ENCODE peak calls at places on chromosomes 11 and 22, in ten cellular contexts. One of them, this sample, is unnamed.

GRCh38 chr22:37897805-37898204 is 8.3 kb upstream of the MICALL1 start:
- DNase-seq in fibroblast of lung: no peak
- DNase-seq in fibroblast of mammary gland: no peak
- DNase-seq in astrocyte of the spinal cord: no peak
- DNase-seq in AG09309: no peak
- DNase-seq in spleen: no peak
- DNase-seq in thyroid gland: no peak
- DNase-seq in AG04449: no peak
- DNase-seq in esophagus muscularis mucosa: no peak
- DNase-seq in upper lobe of right lung: no peak
- DNase-seq in this sample: no peak

GRCh38 chr11:93895106-93895862 is 44.9 kb upstream of the VSTM5 start:
- DNase-seq in fibroblast of lung: peak; percentile 88
- DNase-seq in fibroblast of mammary gland: peak; percentile 76
- DNase-seq in astrocyte of the spinal cord: peak; percentile 87
- DNase-seq in AG09309: peak; percentile 85
- DNase-seq in spleen: no peak
- DNase-seq in thyroid gland: peak; percentile 33
- DNase-seq in AG04449: peak; percentile 79
- DNase-seq in esophagus muscularis mucosa: no peak
- DNase-seq in upper lobe of right lung: no peak
- DNase-seq in this sample: no peak

GRCh38 chr11:86066606-86067229 is 2.2 kb downstream of the PICALM start:
- DNase-seq in fibroblast of lung: no peak
- DNase-seq in fibroblast of mammary gland: no peak
- DNase-seq in astrocyte of the spinal cord: no peak
- DNase-seq in AG09309: no peak
- DNase-seq in spleen: no peak
- DNase-seq in thyroid gland: no peak
- DNase-seq in AG04449: no peak
- DNase-seq in esophagus muscularis mucosa: no peak
- DNase-seq in upper lobe of right lung: no peak
- DNase-seq in this sample: no peak

GRCh38 chr11:100719809-100720221 is 32.7 kb downstream of the ARHGAP42 start:
- DNase-seq in fibroblast of lung: peak; percentile 91
- DNase-seq in fibroblast of mammary gland: peak; percentile 90
- DNase-seq in astrocyte of the spinal cord: peak; percentile 95
- DNase-seq in AG09309: peak; percentile 69
- DNase-seq in spleen: no peak
- DNase-seq in thyroid gland: peak; percentile 84
- DNase-seq in AG04449: peak; percentile 44
- DNase-seq in esophagus muscularis mucosa: no peak
- DNase-seq in upper lobe of right lung: no peak
- DNase-seq in this sample: peak; percentile 82

GRCh38 chr22:39315389-39315788 is 4.0 kb downstream of the RPL3 start:
- DNase-seq in fibroblast of lung: no peak
- DNase-seq in fibroblast of mammary gland: no peak
- DNase-seq in astrocyte of the spinal cord: no peak
- DNase-seq in AG09309: no peak
- DNase-seq in spleen: no peak
- DNase-seq in thyroid gland: no peak
- DNase-seq in AG04449: no peak
- DNase-seq in esophagus muscularis mucosa: no peak
- DNase-seq in upper lobe of right lung: no peak
- DNase-seq in this sample: no peak

GRCh38 chr11:99901175-99901574 is 785.9 kb upstream of the ARHGAP42 start:
- DNase-seq in fibroblast of lung: no peak
- DNase-seq in fibroblast of mammary gland: no peak
- DNase-seq in astrocyte of the spinal cord: no peak
- DNase-seq in AG09309: no peak
- DNase-seq in spleen: no peak
- DNase-seq in thyroid gland: no peak
- DNase-seq in AG04449: no peak
- DNase-seq in esophagus muscularis mucosa: no peak
- DNase-seq in upper lobe of right lung: no peak
- DNase-seq in this sample: no peak

GRCh38 chr11:33635161-33635560 is 65.5 kb downstream of the C11orf91 start:
- DNase-seq in fibroblast of lung: peak; percentile 64
- DNase-seq in fibroblast of mammary gland: peak; percentile 83
- DNase-seq in astrocyte of the spinal cord: no peak
- DNase-seq in AG09309: peak; percentile 43
- DNase-seq in spleen: no peak
- DNase-seq in thyroid gland: peak; percentile 53
- DNase-seq in AG04449: no peak
- DNase-seq in esophagus muscularis mucosa: no peak
- DNase-seq in upper lobe of right lung: no peak
- DNase-seq in this sample: no peak

GRCh38 chr11:33455827-33456226 is 198.6 kb downstream of the HIPK3 start:
- DNase-seq in fibroblast of lung: no peak
- DNase-seq in fibroblast of mammary gland: no peak
- DNase-seq in astrocyte of the spinal cord: no peak
- DNase-seq in AG09309: no peak
- DNase-seq in spleen: no peak
- DNase-seq in thyroid gland: no peak
- DNase-seq in AG04449: no peak
- DNase-seq in esophagus muscularis mucosa: no peak
- DNase-seq in upper lobe of right lung: no peak
- DNase-seq in this sample: no peak

GRCh38 chr11:10982695-10983492 is 125.0 kb upstream of the ZBED5 start:
- DNase-seq in fibroblast of lung: no peak
- DNase-seq in fibroblast of mammary gland: peak; percentile 5
- DNase-seq in astrocyte of the spinal cord: no peak
- DNase-seq in AG09309: no peak
- DNase-seq in spleen: no peak
- DNase-seq in thyroid gland: peak; percentile 3
- DNase-seq in AG04449: no peak
- DNase-seq in esophagus muscularis mucosa: no peak
- DNase-seq in upper lobe of right lung: no peak
- DNase-seq in this sample: no peak

GRCh38 chr11:112718483-112718882 is 242.7 kb upstream of the NCAM1 start:
- DNase-seq in fibroblast of lung: no peak
- DNase-seq in fibroblast of mammary gland: no peak
- DNase-seq in astrocyte of the spinal cord: no peak
- DNase-seq in AG09309: no peak
- DNase-seq in spleen: no peak
- DNase-seq in thyroid gland: no peak
- DNase-seq in AG04449: no peak
- DNase-seq in esophagus muscularis mucosa: peak; percentile 72
- DNase-seq in upper lobe of right lung: no peak
- DNase-seq in this sample: no peak

GRCh38 chr22:49703990-49704344 is 123.7 kb downstream of the BRD1 start:
- DNase-seq in fibroblast of lung: no peak
- DNase-seq in fibroblast of mammary gland: no peak
- DNase-seq in astrocyte of the spinal cord: no peak
- DNase-seq in AG09309: no peak
- DNase-seq in spleen: no peak
- DNase-seq in thyroid gland: no peak
- DNase-seq in AG04449: no peak
- DNase-seq in esophagus muscularis mucosa: no peak
- DNase-seq in upper lobe of right lung: no peak
- DNase-seq in this sample: no peak

GRCh38 chr11:66015094-66015881 is 3.5 kb downstream of the CST6 start:
- DNase-seq in fibroblast of lung: peak; percentile 48
- DNase-seq in fibroblast of mammary gland: no peak
- DNase-seq in astrocyte of the spinal cord: peak; percentile 20
- DNase-seq in AG09309: no peak
- DNase-seq in spleen: no peak
- DNase-seq in thyroid gland: no peak
- DNase-seq in AG04449: peak; percentile 5
- DNase-seq in esophagus muscularis mucosa: no peak
- DNase-seq in upper lobe of right lung: no peak
- DNase-seq in this sample: no peak

DNA sequence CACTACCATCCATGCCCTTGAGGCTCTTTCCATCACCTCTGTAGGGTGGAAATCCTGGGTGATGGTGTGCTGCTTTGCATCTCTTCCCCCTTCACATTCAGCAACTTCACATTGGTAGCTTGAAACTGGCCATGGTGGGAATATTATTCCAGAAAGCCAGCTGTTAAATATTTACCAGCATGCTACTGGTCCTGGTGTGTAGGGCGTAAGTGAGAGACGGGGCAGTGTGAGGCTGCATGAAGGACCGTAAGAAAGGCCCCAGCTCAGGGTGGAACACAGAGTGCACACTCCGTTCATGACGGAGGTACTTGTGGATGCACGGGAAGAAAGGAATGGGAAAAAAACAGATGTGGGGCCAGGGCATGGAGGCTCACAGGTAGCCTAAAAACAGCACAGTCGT is 121.3 kb downstream of the PKNOX2 start:
- DNase-seq in fibroblast of lung: no peak
- DNase-seq in fibroblast of mammary gland: no peak
- DNase-seq in astrocyte of the spinal cord: no peak
- DNase-seq in AG09309: no peak
- DNase-seq in spleen: no peak
- DNase-seq in thyroid gland: no peak
- DNase-seq in AG04449: no peak
- DNase-seq in esophagus muscularis mucosa: no peak
- DNase-seq in upper lobe of right lung: no peak
- DNase-seq in this sample: no peak
- TF ChIP-seq CTCF in fibroblast of lung: no peak
- TF ChIP-seq CTCF in fibroblast of mammary gland: no peak
- TF ChIP-seq CTCF in astrocyte of the spinal cord: no peak
- TF ChIP-seq CTCF in AG09309: no peak
- TF ChIP-seq CTCF in spleen: no peak
- TF ChIP-seq CTCF in thyroid gland: no peak
- TF ChIP-seq CTCF in AG04449: no peak
- TF ChIP-seq CTCF in esophagus muscularis mucosa: no peak
- TF ChIP-seq CTCF in upper lobe of right lung: no peak
- TF ChIP-seq CTCF in this sample: no peak

GRCh38 chr11:83827940-83828554 is 541.9 kb upstream of the CCDC90B start:
- DNase-seq in fibroblast of lung: peak; percentile 44
- DNase-seq in fibroblast of mammary gland: peak; percentile 57
- DNase-seq in astrocyte of the spinal cord: peak; percentile 67
- DNase-seq in AG09309: no peak
- DNase-seq in spleen: no peak
- DNase-seq in thyroid gland: no peak
- DNase-seq in AG04449: no peak
- DNase-seq in esophagus muscularis mucosa: no peak
- DNase-seq in upper lobe of right lung: no peak
- DNase-seq in this sample: no peak
- H3K4me3 ChIP-seq in fibroblast of lung: no peak overlapping the region
- H3K4me3 ChIP-seq in fibroblast of mammary gland: peak overlapping the region; percentile 12
- H3K4me3 ChIP-seq in astrocyte of the spinal cord: peak overlapping the region; percentile 20
- H3K4me3 ChIP-seq in AG09309: no peak overlapping the region
- H3K4me3 ChIP-seq in spleen: no peak overlapping the region
- H3K4me3 ChIP-seq in thyroid gland: no peak overlapping the region
- H3K4me3 ChIP-seq in AG04449: peak overlapping the region; percentile 10
- H3K4me3 ChIP-seq in esophagus muscularis mucosa: peak overlapping the region; percentile 46
- H3K4me3 ChIP-seq in upper lobe of right lung: peak overlapping the region; percentile 22
- H3K4me3 ChIP-seq in this sample: peak overlapping the region; percentile 42

GRCh38 chr11:257766-258493 is 20.3 kb upstream of the NLRP6 start:
- DNase-seq in fibroblast of lung: no peak
- DNase-seq in fibroblast of mammary gland: no peak
- DNase-seq in astrocyte of the spinal cord: no peak
- DNase-seq in AG09309: no peak
- DNase-seq in spleen: no peak
- DNase-seq in thyroid gland: no peak
- DNase-seq in AG04449: no peak
- DNase-seq in esophagus muscularis mucosa: no peak
- DNase-seq in upper lobe of right lung: no peak
- DNase-seq in this sample: no peak
- TF ChIP-seq CTCF in fibroblast of lung: no peak
- TF ChIP-seq CTCF in fibroblast of mammary gland: no peak
- TF ChIP-seq CTCF in astrocyte of the spinal cord: no peak
- TF ChIP-seq CTCF in AG09309: peak; percentile 27
- TF ChIP-seq CTCF in spleen: no peak
- TF ChIP-seq CTCF in thyroid gland: no peak
- TF ChIP-seq CTCF in AG04449: no peak
- TF ChIP-seq CTCF in esophagus muscularis mucosa: no peak
- TF ChIP-seq CTCF in upper lobe of right lung: peak; percentile 10
- TF ChIP-seq CTCF in this sample: peak; percentile 46

DNA sequence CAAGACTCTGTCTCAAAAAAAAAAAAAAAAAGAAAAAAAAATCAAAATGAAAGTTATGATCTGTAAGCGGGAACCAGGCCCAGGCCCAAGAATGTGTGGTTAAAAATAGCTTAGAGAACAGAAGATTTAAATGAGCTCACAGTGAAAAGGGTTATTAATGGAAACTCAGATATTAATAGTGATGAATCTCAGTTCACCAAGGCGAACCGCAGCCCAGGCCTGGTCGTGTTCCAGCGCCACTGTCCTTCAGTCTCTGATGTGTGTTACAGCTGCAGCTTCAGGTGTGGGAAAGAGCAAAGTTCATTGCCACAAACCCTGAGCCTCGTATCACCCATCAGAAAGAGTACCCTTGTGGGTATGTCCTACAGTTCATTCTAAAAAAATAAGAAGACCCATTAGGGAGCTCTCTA is 107.1 kb downstream of the GAB2 start:
- DNase-seq in fibroblast of lung: peak; percentile 49
- DNase-seq in fibroblast of mammary gland: peak; percentile 37
- DNase-seq in astrocyte of the spinal cord: no peak
- DNase-seq in AG09309: no peak
- DNase-seq in spleen: no peak
- DNase-seq in thyroid gland: no peak
- DNase-seq in AG04449: no peak
- DNase-seq in esophagus muscularis mucosa: no peak
- DNase-seq in upper lobe of right lung: peak; percentile 36
- DNase-seq in this sample: no peak
- H3K4me3 ChIP-seq in fibroblast of lung: no peak overlapping the region
- H3K4me3 ChIP-seq in fibroblast of mammary gland: no peak overlapping the region
- H3K4me3 ChIP-seq in astrocyte of the spinal cord: no peak overlapping the region
- H3K4me3 ChIP-seq in AG09309: no peak overlapping the region
- H3K4me3 ChIP-seq in spleen: no peak overlapping the region
- H3K4me3 ChIP-seq in thyroid gland: no peak overlapping the region
- H3K4me3 ChIP-seq in AG04449: no peak overlapping the region
- H3K4me3 ChIP-seq in esophagus muscularis mucosa: peak overlapping the region; percentile 26
- H3K4me3 ChIP-seq in upper lobe of right lung: no peak overlapping the region
- H3K4me3 ChIP-seq in this sample: no peak overlapping the region

GRCh38 chr22:19756288-19757128 is 4.1 kb upstream of the TBX1 start:
- DNase-seq in fibroblast of lung: no peak
- DNase-seq in fibroblast of mammary gland: no peak
- DNase-seq in astrocyte of the spinal cord: no peak
- DNase-seq in AG09309: no peak
- DNase-seq in spleen: peak; percentile 89
- DNase-seq in thyroid gland: peak; percentile 63
- DNase-seq in AG04449: no peak
- DNase-seq in esophagus muscularis mucosa: no peak
- DNase-seq in upper lobe of right lung: peak; percentile 87
- DNase-seq in this sample: no peak
- TF ChIP-seq CTCF in fibroblast of lung: peak; percentile 18
- TF ChIP-seq CTCF in fibroblast of mammary gland: peak; percentile 27
- TF ChIP-seq CTCF in astrocyte of the spinal cord: peak; percentile 50
- TF ChIP-seq CTCF in AG09309: peak; percentile 52
- TF ChIP-seq CTCF in spleen: peak; percentile 70
- TF ChIP-seq CTCF in thyroid gland: no peak
- TF ChIP-seq CTCF in AG04449: peak; percentile 52
- TF ChIP-seq CTCF in esophagus muscularis mucosa: peak; percentile 39
- TF ChIP-seq CTCF in upper lobe of right lung: peak; percentile 48
- TF ChIP-seq CTCF in this sample: peak; percentile 58

DNA sequence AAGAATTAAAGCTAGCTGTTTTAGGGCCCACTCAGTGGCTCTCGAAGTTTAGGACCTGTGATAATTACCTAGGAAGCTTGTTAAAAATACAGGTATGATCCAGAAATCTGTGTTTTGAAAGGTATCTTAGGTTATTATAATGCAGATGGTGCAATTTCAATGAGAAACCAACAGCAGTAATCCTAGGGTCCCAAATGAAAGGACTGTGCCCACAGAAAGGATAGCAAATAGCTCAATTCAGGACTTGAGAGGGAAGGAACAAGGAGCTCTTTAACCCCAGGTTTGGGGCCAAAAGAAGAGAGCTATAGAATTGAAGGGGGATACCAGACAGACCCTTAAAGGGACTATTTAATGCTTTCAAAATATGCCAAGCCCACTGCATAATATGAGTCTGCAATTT is 11.7 kb downstream of the MMP20 start:
- DNase-seq in fibroblast of lung: no peak
- DNase-seq in fibroblast of mammary gland: no peak
- DNase-seq in astrocyte of the spinal cord: no peak
- DNase-seq in AG09309: no peak
- DNase-seq in spleen: no peak
- DNase-seq in thyroid gland: no peak
- DNase-seq in AG04449: no peak
- DNase-seq in esophagus muscularis mucosa: no peak
- DNase-seq in upper lobe of right lung: no peak
- DNase-seq in this sample: no peak
- H3K4me3 ChIP-seq in fibroblast of lung: no peak overlapping the region
- H3K4me3 ChIP-seq in fibroblast of mammary gland: no peak overlapping the region
- H3K4me3 ChIP-seq in astrocyte of the spinal cord: no peak overlapping the region
- H3K4me3 ChIP-seq in AG09309: no peak overlapping the region
- H3K4me3 ChIP-seq in spleen: no peak overlapping the region
- H3K4me3 ChIP-seq in thyroid gland: no peak overlapping the region
- H3K4me3 ChIP-seq in AG04449: no peak overlapping the region
- H3K4me3 ChIP-seq in esophagus muscularis mucosa: no peak overlapping the region
- H3K4me3 ChIP-seq in upper lobe of right lung: no peak overlapping the region
- H3K4me3 ChIP-seq in this sample: no peak overlapping the region